ENCODE peak calls at places on chromosomes 11 and 22, in six cellular contexts. E is tibial artery, L is hepatocyte, U is GM23248, W is psoas muscle, F is gastrocnemius medialis. M is an unnamed sample. For H3K36me3, the result is how much of the 10 kb centered on the place peaks cover.

GRCh38 chr22:23289851-23290724 is 109.8 kb downstream of the BCR start:
- DNase-seq in E (peak), W (peak), F (peak), U (peak), L (peak), M (peak)

GRCh38 chr11:93614111-93614784 is 47.2 kb upstream of the CEP295 start:
- DNase-seq in F (no peak), L (no peak), U (peak), W (no peak), E (no peak), M (peak)

GRCh38 chr11:6468712-6469495 is 4.8 kb downstream of the TRIM3 start:
- DNase-seq in F (peak), L (peak), W (peak), U (peak), E (peak), M (no peak)

GRCh38 chr11:117582491-117582890 is 214.5 kb downstream of the DSCAML1 start:
- DNase-seq in L (no peak), U (no peak), E (no peak), F (no peak), W (no peak), M (no peak)

GRCh38 chr11:61477734-61478148 is 30.8 kb upstream of the LRRC10B start:
- DNase-seq in F (peak), U (peak), E (peak), W (peak), L (peak), M (peak)

GRCh38 chr11:92767416-92767815 is 202.0 kb upstream of the MTNR1B start:
- DNase-seq in W (no peak), E (no peak), F (no peak), U (no peak), L (no peak), M (no peak)

GRCh38 chr11:447923-448731 is 2.0 kb upstream of the PTDSS2 start:
- DNase-seq in E (peak), W (peak), U (peak), L (peak), F (peak), M (peak)

GRCh38 chr11:104609297-104609696 is 289.0 kb downstream of the CASP12 start:
- DNase-seq in U (peak), L (peak), F (no peak), E (no peak), W (no peak), M (no peak)

GRCh38 chr22:49418341-49418894 is 409.3 kb downstream of the BRD1 start:
- DNase-seq in L (no peak), E (no peak), F (no peak), U (no peak), W (no peak), M (no peak)

GRCh38 chr11:124970925-124971324 is 16.9 kb downstream of the CCDC15 start:
- DNase-seq in L (peak), E (no peak), W (no peak), U (peak), F (no peak), M (no peak)

GRCh38 chr22:23380911-23381310 is 199.2 kb downstream of the IGLL1 start:
- DNase-seq in W (no peak), U (no peak), F (no peak), E (peak), L (no peak), M (no peak)

GRCh38 chr11:67027943-67028542 is 5.1 kb downstream of the SYT12 start:
- DNase-seq in E (no peak), F (no peak), U (no peak), W (no peak), L (no peak), M (no peak)

GRCh38 chr11:113189909-113190667 is 124.3 kb upstream of the TTC12 start:
- DNase-seq in W (peak), L (no peak), U (peak), F (peak), E (peak), M (no peak)

GRCh38 chr11:10881892-10882291 is 24.0 kb upstream of the ZBED5 start:
- DNase-seq in E (no peak), U (no peak), F (no peak), L (no peak), W (no peak), M (no peak)

GRCh38 chr11:114304969-114305368 is 8.8 kb downstream of the NNMT start:
- DNase-seq in F (no peak), W (no peak), L (no peak), E (no peak), U (no peak), M (no peak)

GRCh38 chr11:22567759-22568158 is 57.9 kb downstream of the FANCF start:
- DNase-seq in L (no peak), E (no peak), W (peak), U (no peak), F (no peak), M (no peak)

GRCh38 chr11:106943089-106943488 is 75.2 kb downstream of the GUCY1A2 start:
- DNase-seq in F (no peak), W (no peak), E (no peak), L (no peak), U (no peak), M (no peak)

GRCh38 chr11:35047179-35047578 is 91.8 kb upstream of the CD44 start:
- DNase-seq in E (no peak), W (no peak), L (no peak), F (no peak), U (no peak), M (peak)

GRCh38 chr11:122671270-122671906 is 15.9 kb downstream of the UBASH3B start:
- DNase-seq in L (no peak), U (no peak), E (no peak), F (no peak), W (no peak), M (no peak)

GRCh38 chr11:130555251-130555841 is 106.9 kb downstream of the ADAMTS15 start:
- DNase-seq in U (peak), W (peak), L (no peak), E (peak), F (peak), M (no peak)

GRCh38 chr11:96329419-96329818 is 13.6 kb downstream of the MAML2 start:
- DNase-seq in U (no peak), E (no peak), F (no peak), W (no peak), L (no peak), M (no peak)

GRCh38 chr11:64276653-64277431 is 7.6 kb downstream of the BAD start:
- DNase-seq in L (no peak), E (no peak), F (no peak), U (peak), W (no peak), M (no peak)

GRCh38 chr11:117898059-117898458 is 21.6 kb upstream of the FXYD6 start:
- DNase-seq in W (peak), L (no peak), U (no peak), E (no peak), F (no peak), M (no peak)

GRCh38 chr11:45671246-45672171 is 6.1 kb upstream of the CHST1 start:
- DNase-seq in F (no peak), U (no peak), L (no peak), E (no peak), W (no peak), M (no peak)

GRCh38 chr11:827146-827860 is 416 bp upstream of the CRACR2B start:
- DNase-seq in L (peak), U (no peak), E (no peak), F (no peak), W (no peak), M (no peak)

GRCh38 chr11:34105957-34106504 is 602 bp downstream of the NAT10 start:
- DNase-seq in L (no peak), F (no peak), U (peak), E (no peak), W (no peak), M (no peak)

GRCh38 chr22:21837184-21837979 is 30.1 kb downstream of the MAPK1 start:
- DNase-seq in E (no peak), L (peak), W (no peak), U (peak), F (no peak), M (no peak)

GRCh38 chr11:3873712-3874349 is 18.4 kb downstream of the STIM1 start:
- DNase-seq in E (no peak), U (no peak), L (no peak), F (no peak), W (no peak), M (no peak)

GRCh38 chr11:34266090-34266912 is 91.5 kb downstream of the ABTB2 start:
- DNase-seq in U (peak), W (no peak), L (peak), F (no peak), E (peak), M (peak)

GRCh38 chr11:125777309-125777708 is 1.3 kb downstream of the PATE2 start:
- DNase-seq in W (no peak), L (no peak), E (no peak), F (no peak), U (peak), M (no peak)

GRCh38 chr11:111466615-111467014 is 45.6 kb downstream of the BTG4 start:
- DNase-seq in L (no peak), E (no peak), W (no peak), U (no peak), F (no peak), M (no peak)

GRCh38 chr11:77471520-77472234 is 2.2 kb downstream of the PAK1 start:
- DNase-seq in L (peak), E (no peak), F (no peak), U (no peak), W (no peak), M (no peak)

GRCh38 chr11:22703040-22703439 is 36.6 kb downstream of the GAS2 start:
- DNase-seq in F (no peak), W (no peak), E (no peak), L (peak), U (peak), M (no peak)

GRCh38 chr22:20561882-20562281 is 54.5 kb downstream of the MED15 start:
- DNase-seq in L (no peak), U (no peak), F (no peak), E (no peak), W (no peak), M (no peak)
- H3K36me3 ChIP-seq in L (under half), U (half or more), F (under half), E (half or more), W (under half), M (under half)

GRCh38 chr11:9265211-9266131 is at the start of gene DENND5A:
- DNase-seq in E (peak), L (peak), W (peak), F (peak), U (peak), M (peak)

GRCh38 chr11:9263840-9264380 is 1.2 kb downstream of the DENND5A start:
- DNase-seq in E (no peak), W (no peak), F (no peak), U (peak), L (no peak), M (peak)

GRCh38 chr11:9264381-9265210 is 554 bp downstream of the DENND5A start:
- DNase-seq in E (peak), W (peak), L (peak), U (peak), F (peak), M (no peak)

GRCh38 chr11:9266132-9266736 is 1.1 kb upstream of the DENND5A start:
- DNase-seq in F (no peak), L (peak), E (no peak), W (no peak), U (no peak), M (no peak)

DNA sequence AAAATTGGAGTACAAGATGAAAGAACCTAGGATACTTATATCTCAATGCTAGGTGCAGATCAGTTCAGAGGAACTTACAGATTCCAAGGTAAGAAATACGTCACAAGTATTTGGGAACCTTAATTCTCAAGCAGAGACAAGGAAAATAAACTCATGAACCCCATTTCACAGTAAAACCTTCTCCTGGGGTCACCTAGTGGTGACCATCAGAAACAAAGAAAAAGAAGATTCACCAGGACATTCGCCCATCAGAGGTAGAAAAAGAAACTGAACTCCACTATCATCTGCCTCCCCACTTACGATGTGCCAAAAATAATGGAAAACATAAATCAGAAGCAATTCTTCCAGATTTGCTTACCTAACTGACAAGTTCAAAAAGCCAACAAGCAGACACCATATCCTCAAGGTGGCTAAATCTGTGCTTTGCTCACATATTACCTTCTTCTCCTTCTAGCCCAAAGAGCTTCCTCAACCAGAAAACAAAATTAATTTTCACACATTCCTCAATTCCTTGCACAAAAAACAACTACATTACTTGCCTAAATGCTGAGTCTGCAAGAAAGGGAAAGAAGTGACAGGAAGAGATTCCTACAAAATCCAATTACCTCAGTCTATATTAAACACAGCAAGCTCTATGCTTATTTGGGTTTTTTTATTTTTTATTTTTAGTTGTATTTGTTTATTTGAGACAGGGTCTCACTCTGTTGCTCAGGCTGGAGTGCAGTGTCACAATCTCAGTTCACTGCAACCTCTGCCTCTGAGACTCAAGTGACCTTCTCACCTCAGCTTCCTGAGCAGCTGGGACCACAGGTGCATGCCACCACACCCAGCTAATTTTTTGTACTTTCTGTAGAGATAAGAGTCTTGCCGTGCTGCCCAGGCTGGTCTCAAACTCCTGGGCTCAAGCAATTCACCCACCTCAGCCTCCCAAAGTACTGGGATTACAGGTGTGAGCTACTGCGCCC is 4.7 kb downstream of the DENND5A start:
- DNase-seq in W (no peak), F (no peak), L (no peak), U (peak), E (no peak), M (no peak)
- H3K4me3 ChIP-seq in W (no peak), F (no peak), L (no peak), U (peak), E (no peak), M (peak)

GRCh38 chr22:17370766-17371181 is 1.5 kb downstream of the CECR2 start:
- DNase-seq in F (no peak), E (no peak), U (no peak), L (no peak), W (no peak), M (no peak)

GRCh38 chr22:17368727-17369552 is at the start of gene CECR2:
- DNase-seq in F (peak), E (no peak), W (peak), L (peak), U (no peak), M (no peak)

GRCh38 chr22:17370036-17370765 is 941 bp downstream of the CECR2 start:
- DNase-seq in F (peak), W (peak), E (no peak), L (peak), U (no peak), M (no peak)

GRCh38 chr22:17368144-17368726 is 1.0 kb upstream of the CECR2 start:
- DNase-seq in L (no peak), U (peak), F (no peak), E (no peak), W (no peak), M (no peak)

DNA sequence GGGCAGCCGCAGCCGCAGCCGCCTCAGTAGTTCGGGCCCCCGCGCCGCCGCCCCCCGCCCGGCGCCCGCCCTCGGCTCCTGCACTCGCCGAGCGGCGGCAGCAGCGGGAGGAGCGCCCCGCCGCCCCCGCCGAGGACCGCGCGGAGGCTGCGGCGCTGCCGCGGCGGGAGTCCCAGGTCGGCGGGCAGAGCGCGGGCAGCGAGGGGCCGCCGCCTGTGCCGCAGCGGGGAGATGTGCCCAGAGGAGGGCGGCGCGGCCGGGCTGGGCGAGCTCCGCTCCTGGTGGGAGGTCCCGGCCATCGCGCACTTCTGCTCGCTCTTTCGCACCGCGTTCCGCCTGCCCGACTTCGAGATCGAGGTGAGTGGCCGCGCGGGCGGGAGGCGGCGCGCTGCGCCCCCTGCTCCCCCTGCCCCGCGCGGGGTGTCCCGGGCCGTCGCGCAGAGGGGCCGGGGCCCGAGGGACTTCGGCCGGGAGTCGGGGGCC is 334 bp downstream of the CECR2 start:
- DNase-seq in E (no peak), W (peak), F (peak), U (peak), L (peak), M (peak)
- H3K27ac ChIP-seq in E (no peak), W (peak), F (peak), U (no peak), L (peak), M (no peak)

DNA sequence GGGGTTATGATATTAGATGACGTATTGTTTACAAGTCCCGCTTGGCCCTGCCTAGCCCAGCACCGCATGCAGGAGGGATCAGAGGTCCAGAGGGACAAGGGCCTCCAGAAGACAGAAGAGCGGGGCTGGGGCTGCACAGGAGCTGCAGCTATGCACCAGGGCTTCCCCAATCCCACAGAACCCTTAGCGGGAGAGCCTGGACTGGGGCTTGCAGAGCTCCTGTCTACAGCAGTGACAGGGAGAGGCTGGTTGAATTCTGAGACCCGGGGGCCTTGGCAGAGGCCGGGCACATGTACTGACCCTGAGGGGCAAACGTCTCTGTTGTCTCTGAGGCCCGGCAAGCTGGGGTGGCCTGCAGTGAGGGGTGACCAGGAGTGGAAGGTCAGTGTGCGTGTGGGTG is 6.9 kb downstream of the KIAA0930 start:
- DNase-seq in L (peak), W (no peak), E (no peak), U (no peak), F (no peak), M (no peak)
- H3K36me3 ChIP-seq in L (under half), W (under half), E (under half), U (under half), F (under half), M (under half)

DNA sequence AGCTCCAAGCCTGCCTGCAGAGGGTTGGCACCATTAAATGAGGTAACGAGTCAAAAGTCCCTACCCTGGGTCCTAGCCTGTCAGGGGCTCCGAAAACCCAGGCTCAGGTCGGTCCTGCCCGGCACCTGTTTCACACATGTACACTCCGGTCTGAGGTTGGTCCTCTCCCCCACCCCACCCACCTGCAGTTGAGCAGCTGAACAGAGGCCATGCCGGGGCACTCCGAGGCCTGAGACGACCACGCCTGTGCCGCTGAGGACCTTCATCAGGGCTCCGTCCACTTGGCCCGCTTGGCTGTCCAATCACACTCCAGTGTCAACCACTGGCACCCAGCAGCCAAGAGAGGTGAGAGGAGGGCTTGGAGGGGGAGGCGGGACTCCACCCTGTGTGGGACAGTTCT is 1.6 kb downstream of the TSSC4 start:
- DNase-seq in F (no peak), U (no peak), L (no peak), E (no peak), W (no peak), M (no peak)
- H3K4me3 ChIP-seq in F (no peak), U (peak), L (no peak), E (peak), W (peak), M (no peak)

DNA sequence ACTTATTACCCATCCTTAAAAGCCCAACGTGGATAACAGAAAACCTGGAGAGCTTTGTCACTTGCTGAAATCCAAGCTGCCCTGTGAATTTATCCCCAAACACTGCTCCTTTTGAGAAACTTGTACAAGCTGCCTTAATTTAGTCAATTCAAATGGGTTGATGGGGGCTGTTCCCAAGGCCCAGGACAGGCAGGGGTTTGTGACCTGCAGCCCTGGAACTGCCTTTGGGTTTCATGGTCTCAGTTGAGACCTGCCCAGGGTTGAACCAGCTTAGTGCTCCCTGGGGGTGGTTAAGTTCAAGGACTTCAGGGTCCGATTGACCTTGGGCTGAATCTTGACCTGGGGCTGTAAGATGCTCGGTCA is 112.1 kb upstream of the OR4B1 start:
- DNase-seq in F (no peak), W (no peak), E (no peak), U (no peak), L (no peak), M (no peak)
- H3K27ac ChIP-seq in F (no peak), W (no peak), E (no peak), U (peak), L (peak), M (no peak)

DNA sequence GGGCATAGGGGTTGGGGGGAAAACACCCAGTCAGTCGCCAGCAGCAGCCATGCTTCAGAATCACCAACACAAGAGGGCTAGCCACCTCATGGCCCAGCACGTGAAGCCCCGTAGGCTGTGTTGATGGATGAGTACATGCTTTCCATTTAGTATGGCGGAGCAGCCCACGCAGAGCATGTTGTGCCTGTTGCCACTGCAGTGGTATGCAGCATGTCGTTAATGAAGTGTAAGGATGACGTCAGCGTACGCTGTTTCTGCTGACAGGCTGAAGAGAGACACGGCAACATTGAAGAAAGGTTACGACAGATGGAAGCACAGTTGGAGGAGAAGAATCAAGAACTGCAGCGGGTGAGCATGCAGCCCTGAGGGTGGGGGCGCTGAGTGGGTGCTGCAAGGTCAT is 62.7 kb downstream of the PPFIA1 start:
- DNase-seq in W (no peak), U (no peak), E (no peak), L (no peak), F (no peak), M (no peak)
- H3K36me3 ChIP-seq in W (under half), U (half or more), E (half or more), L (under half), F (half or more), M (under half)